ENCODE peak calls at places on chromosomes 6 and 20, in seven cellular contexts. E is MM.1S, F is kidney, C is AG10803, A is stomach, B is cardiac muscle cell, P is natural killer cell. K is an unnamed sample.

GRCh38 chr6:124960757-124961467 is 1.3 kb upstream of the RNF217 start:
- DNase-seq in P (no peak), C (peak), E (no peak), F (no peak), A (no peak), B (no peak), K (no peak)

GRCh38 chr20:47927944-47928343 is 142.7 kb upstream of the SULF2 start:
- DNase-seq in F (no peak), B (no peak), P (no peak), E (no peak), C (no peak), A (no peak), K (no peak)

GRCh38 chr20:18005170-18005989 is 36.6 kb downstream of the MGME1 start:
- DNase-seq in P (no peak), C (no peak), A (no peak), E (no peak), F (no peak), B (no peak), K (no peak)

GRCh38 chr6:166757226-166758135 is 130.4 kb upstream of the RPS6KA2 start:
- DNase-seq in C (peak), B (peak), F (no peak), A (no peak), E (no peak), P (no peak), K (no peak)

GRCh38 chr6:112296122-112296521 is 41.8 kb upstream of the LAMA4 start:
- DNase-seq in A (no peak), E (no peak), F (no peak), P (no peak), B (peak), C (peak), K (peak)

GRCh38 chr6:100592929-100593328 is 128.2 kb upstream of the SIM1 start:
- DNase-seq in P (no peak), B (no peak), C (no peak), E (no peak), F (no peak), A (no peak), K (no peak)

GRCh38 chr20:63071541-63072181 is 64.9 kb upstream of the BHLHE23 start:
- DNase-seq in E (no peak), B (peak), C (peak), F (peak), A (no peak), P (no peak), K (no peak)

GRCh38 chr20:58389968-58390658 is 1.1 kb downstream of the VAPB start:
- DNase-seq in B (no peak), C (no peak), E (no peak), P (no peak), F (no peak), A (no peak), K (no peak)

GRCh38 chr6:36349240-36349639 is 12.6 kb upstream of the BNIP5 start:
- DNase-seq in F (no peak), A (no peak), C (no peak), P (no peak), B (no peak), E (peak), K (no peak)

GRCh38 chr6:53179961-53180651 is 31.5 kb upstream of the GCM1 start:
- DNase-seq in P (peak), B (peak), A (peak), E (no peak), F (no peak), C (no peak), K (peak)

GRCh38 chr20:33673411-33674293 is 576 bp downstream of the NECAB3 start:
- DNase-seq in C (no peak), B (no peak), E (peak), F (peak), P (no peak), A (no peak), K (no peak)

GRCh38 chr20:23874747-23875146 is 4.8 kb downstream of the CST5 start:
- DNase-seq in E (no peak), F (no peak), B (no peak), A (no peak), C (no peak), P (no peak), K (no peak)

GRCh38 chr20:6908673-6909072 is 141.2 kb downstream of the BMP2 start:
- DNase-seq in A (no peak), P (no peak), B (no peak), C (no peak), F (no peak), E (no peak), K (no peak)

GRCh38 chr6:39902786-39903465 is 31.3 kb downstream of the MOCS1 start:
- DNase-seq in C (no peak), B (no peak), E (no peak), P (no peak), F (no peak), A (no peak), K (no peak)
- TF ChIP-seq CTCF in C (no peak), B (no peak), E (no peak), P (no peak), F (no peak), A (no peak), K (no peak)

DNA sequence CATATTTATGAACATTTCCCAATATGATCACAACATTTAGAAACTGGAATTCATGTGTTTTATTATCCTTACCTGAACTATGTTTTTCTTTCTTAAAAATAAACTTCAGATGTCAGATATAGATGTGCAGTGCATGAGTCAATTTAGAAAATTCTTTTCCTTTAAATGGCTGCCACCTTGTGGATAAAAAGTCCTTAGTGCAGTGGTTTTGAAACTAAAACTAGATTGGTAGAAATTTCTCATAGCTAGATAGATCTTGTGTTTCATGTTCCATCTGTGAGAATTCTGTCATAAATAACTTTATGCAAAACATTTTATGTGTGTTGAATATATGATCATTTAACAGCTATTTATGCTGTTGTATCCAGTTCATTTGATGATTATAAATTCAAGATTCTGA is 134.9 kb downstream of the KLHL32 start:
- DNase-seq in A (no peak), E (peak), F (no peak), P (no peak), C (peak), B (peak), K (no peak)
- TF ChIP-seq CTCF in A (no peak), E (peak), F (peak), P (peak), C (peak), B (peak), K (no peak)

DNA sequence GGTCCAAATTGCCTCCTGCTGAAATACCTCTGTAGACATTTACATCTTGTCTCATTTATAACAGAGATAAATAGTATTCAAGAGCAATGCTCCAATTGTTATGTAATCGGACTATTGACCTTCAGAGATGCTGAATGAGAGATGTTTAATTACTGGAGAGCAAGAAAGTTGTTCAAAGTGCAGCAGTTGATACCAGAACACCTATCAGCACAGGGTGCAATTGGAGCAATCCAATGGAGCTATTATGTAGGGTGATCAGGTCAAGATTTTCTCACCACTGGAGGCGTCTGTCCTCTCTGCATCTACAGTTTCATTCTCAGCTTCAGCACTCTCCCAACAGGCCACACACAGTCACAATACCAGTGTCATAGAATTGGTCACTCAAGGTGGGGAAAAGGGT is 19.5 kb upstream of the TMX4 start:
- DNase-seq in C (no peak), F (no peak), P (no peak), E (no peak), A (no peak), B (no peak), K (no peak)
- TF ChIP-seq CTCF in C (no peak), F (no peak), P (no peak), E (no peak), A (no peak), B (no peak), K (no peak)

GRCh38 chr6:149963462-149964242 is at the start of gene ULBP1:
- DNase-seq in A (peak), F (peak), C (peak), P (peak), B (peak), E (peak), K (peak)
- TF ChIP-seq CTCF in A (no peak), F (no peak), C (peak), P (no peak), B (peak), E (peak), K (no peak)

GRCh38 chr20:12660918-12661317 is 347.9 kb upstream of the SPTLC3 start:
- DNase-seq in F (no peak), C (no peak), B (no peak), E (no peak), P (no peak), A (no peak), K (no peak)
- TF ChIP-seq CTCF in F (no peak), C (no peak), B (no peak), E (peak), P (no peak), A (no peak), K (no peak)

K was measured in Calu3.